ENCODE peak calls at places on chromosome 3, in ten cellular contexts. P, S, H, B, I, U, F, Z, M and T are unnamed samples.

GRCh38 chr3:38137615-38138346 is 680 bp upstream of the MYD88 start:
- DNase-seq in F (no peak), S (peak; percentile 37), Z (no peak), U (no peak), P (no peak), B (no peak), M (no peak), H (peak; percentile 26), I (no peak), T (peak; percentile 44)

GRCh38 chr3:157142315-157142714 is 17.6 kb downstream of the CCNL1 start:
- DNase-seq in M (no peak), S (no peak), H (no peak), P (no peak), Z (no peak), I (no peak), B (no peak), U (no peak), F (no peak), T (no peak)

GRCh38 chr3:159632124-159632523 is 356.5 kb upstream of the IL12A start:
- DNase-seq in P (no peak), M (no peak), S (no peak), Z (no peak), I (no peak), F (no peak), U (no peak), B (no peak), H (no peak), T (no peak)

GRCh38 chr3:8183627-8184026 is 318.0 kb upstream of the LMCD1 start:
- DNase-seq in U (no peak), P (no peak), M (peak; percentile 55), Z (no peak), H (no peak), S (no peak), I (no peak), B (no peak), F (no peak), T (no peak)

GRCh38 chr3:69761896-69762789 is 22.9 kb downstream of the MITF start:
- DNase-seq in F (peak; percentile 72), H (no peak), U (no peak), B (no peak), I (no peak), M (no peak), P (no peak), Z (no peak), S (no peak), T (no peak)

GRCh38 chr3:144590854-144591253 is 619.2 kb downstream of the DIPK2A start:
- DNase-seq in B (no peak), H (peak; percentile 90), I (no peak), F (no peak), P (no peak), U (no peak), S (no peak), M (no peak), Z (no peak), T (no peak)

GRCh38 chr3:126135398-126136076 is 44.8 kb downstream of the ALDH1L1 start:
- DNase-seq in P (no peak), S (peak; percentile 6), B (no peak), Z (peak; percentile 53), F (peak; percentile 80), I (no peak), U (no peak), M (peak; percentile 24), H (no peak), T (peak; percentile 6)

GRCh38 chr3:53152316-53152715 is 8.7 kb upstream of the PRKCD start:
- DNase-seq in U (no peak), I (no peak), Z (no peak), B (no peak), F (no peak), S (no peak), M (no peak), H (no peak), P (no peak), T (no peak)

GRCh38 chr3:129025691-129026435 is 24.8 kb downstream of the EFCC1 start:
- DNase-seq in H (no peak), B (no peak), S (peak; percentile 40), F (no peak), I (no peak), P (no peak), Z (peak; percentile 89), M (no peak), U (no peak), T (peak; percentile 62)

GRCh38 chr3:42498791-42499477 is 3.5 kb upstream of the VIPR1 start:
- DNase-seq in I (no peak), U (no peak), S (no peak), M (peak; percentile 22), B (no peak), H (no peak), F (no peak), Z (peak; percentile 38), P (no peak), T (no peak)

GRCh38 chr3:197398301-197398878 is 100.0 kb upstream of the DLG1 start:
- DNase-seq in H (no peak), M (no peak), I (no peak), S (no peak), F (no peak), B (no peak), Z (no peak), P (no peak), U (no peak), T (peak; percentile 1)

GRCh38 chr3:76943058-76943457 is 96.8 kb upstream of the ROBO2 start:
- DNase-seq in S (no peak), I (no peak), B (no peak), M (no peak), P (peak; percentile 48), Z (no peak), H (no peak), U (no peak), F (no peak), T (no peak)

GRCh38 chr3:103909395-103909794 is 1457.3 kb upstream of the ALCAM start:
- DNase-seq in Z (no peak), P (no peak), H (no peak), M (no peak), F (no peak), I (no peak), B (no peak), S (no peak), U (no peak), T (no peak)
- TF ChIP-seq POLR2AphosphoS5 in Z (no peak), P (no peak), H (no peak), M (no peak), F (no peak), I (no peak), B (no peak), S (no peak), U (no peak), T (no peak)

GRCh38 chr3:188243124-188243795 is 89.3 kb downstream of the LPP start:
- DNase-seq in U (no peak), Z (no peak), P (no peak), F (no peak), I (no peak), S (no peak), M (no peak), B (no peak), H (peak; percentile 32), T (no peak)

GRCh38 chr3:188241072-188241471 is 87.1 kb downstream of the LPP start:
- DNase-seq in H (no peak), F (no peak), B (no peak), U (no peak), M (no peak), P (no peak), I (no peak), Z (peak; percentile 85), S (no peak), T (no peak)

GRCh38 chr3:188242426-188243123 is 88.6 kb downstream of the LPP start:
- DNase-seq in U (no peak), F (no peak), B (no peak), P (no peak), Z (no peak), M (no peak), H (peak; percentile 36), I (no peak), S (no peak), T (no peak)

GRCh38 chr3:188240189-188240981 is 86.4 kb downstream of the LPP start:
- DNase-seq in S (no peak), F (no peak), Z (no peak), B (no peak), I (no peak), P (no peak), H (no peak), U (no peak), M (no peak), T (no peak)

GRCh38 chr3:188241883-188242282 is 87.9 kb downstream of the LPP start:
- DNase-seq in B (no peak), F (no peak), Z (no peak), U (no peak), S (no peak), H (no peak), M (no peak), P (no peak), I (no peak), T (no peak)
- TF ChIP-seq POLR2AphosphoS5 in B (no peak), F (no peak), Z (no peak), U (no peak), S (no peak), H (no peak), M (no peak), P (no peak), I (no peak), T (no peak)

DNA sequence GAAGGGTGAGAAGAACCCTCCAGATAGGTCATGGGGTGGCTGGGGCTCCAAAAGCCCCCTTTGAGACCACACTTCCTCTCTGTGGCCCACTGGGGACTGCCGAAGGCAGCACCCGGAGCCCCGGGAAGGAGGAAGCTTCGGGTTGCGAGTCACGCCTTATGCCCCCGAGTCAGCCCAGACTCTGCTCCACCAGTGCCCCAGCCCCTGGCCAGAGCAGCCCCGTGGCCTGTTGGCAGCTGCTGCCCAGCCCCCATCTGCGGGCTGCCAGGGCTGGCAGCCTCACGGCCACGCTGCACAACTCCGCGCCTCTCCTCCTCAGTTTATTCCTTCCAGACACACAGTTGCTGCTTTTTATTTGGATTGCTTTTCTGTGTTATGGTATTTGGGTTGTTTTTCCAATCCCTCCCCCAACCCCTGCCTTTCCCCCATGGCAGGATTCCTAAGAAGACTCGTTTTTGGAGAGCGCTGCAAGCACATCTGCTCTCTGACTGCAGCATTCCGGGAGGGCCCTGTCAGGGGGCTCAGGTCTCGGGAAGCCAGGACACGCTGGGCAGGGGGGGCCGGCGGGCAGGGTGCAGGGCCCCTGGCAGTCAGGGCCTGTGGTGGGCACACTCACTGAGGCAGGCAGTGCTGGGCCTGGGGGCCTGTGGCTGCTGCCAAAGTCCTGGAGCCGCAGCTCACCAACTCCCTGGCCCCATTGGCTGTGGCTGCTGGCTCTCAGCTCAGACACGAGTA is 20.3 kb downstream of the MAGEF1 start:
- DNase-seq in U (no peak), S (no peak), Z (peak; percentile 75), F (no peak), I (no peak), H (no peak), M (no peak), P (no peak), B (no peak), T (peak; percentile 57)
- TF ChIP-seq POLR2AphosphoS5 in U (no peak), S (no peak), Z (no peak), F (no peak), I (no peak), H (no peak), M (no peak), P (no peak), B (no peak), T (no peak)

DNA sequence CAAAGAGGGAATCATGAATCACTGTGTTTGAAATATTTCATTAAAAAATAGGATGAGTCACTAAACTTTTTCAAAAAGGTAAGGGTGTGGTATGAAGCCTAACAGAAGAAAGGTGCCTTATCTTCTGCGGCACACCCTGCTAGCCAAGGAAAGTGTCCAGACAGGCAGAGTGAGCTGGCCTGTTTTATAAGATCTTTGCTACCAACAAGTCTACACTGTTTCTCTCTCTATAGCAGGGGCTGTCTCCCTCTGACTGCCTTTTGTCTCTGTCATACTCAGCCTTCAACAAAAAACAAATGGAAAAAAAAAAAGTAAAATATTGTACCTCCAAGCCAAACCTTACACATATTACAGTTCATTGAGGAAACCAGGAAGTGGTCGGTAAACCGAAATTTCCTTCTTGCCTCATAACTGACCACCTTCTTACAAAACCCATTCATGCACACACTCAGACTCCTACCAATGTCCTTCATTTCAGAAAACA is 9.1 kb downstream of the ZDHHC3 start:
- DNase-seq in Z (no peak), U (no peak), B (no peak), H (no peak), I (peak; percentile 81), F (no peak), S (peak; percentile 73), M (peak; percentile 53), P (no peak), T (no peak)
- TF ChIP-seq POLR2AphosphoS5 in Z (no peak), U (no peak), B (no peak), H (no peak), I (peak; percentile 77), F (no peak), S (no peak), M (no peak), P (no peak), T (no peak)